ENCODE peak calls at places on chromosomes 7 and 10, in six cellular contexts. One of them, this sample, is unnamed.

GRCh38 chr10:78937800-78938694 is 130.7 kb upstream of the ZMIZ1 start:
- DNase-seq in A549: peak; percentile 47
- DNase-seq in LHCN-M2: peak; percentile 25
- DNase-seq in ELR: peak; percentile 27
- DNase-seq in stimulated activated CD8-positive, alpha-beta memory T cell treated with anti-CD3 and anti-CD28 coated beads, Interleukin-2, amount 100 ng/mL, for 48 hours: no peak
- DNase-seq in stimulated activated CD4-positive, alpha-beta T cell treated with anti-CD3 and anti-CD28 coated beads, Interleukin-1b, Interleukin-23, amount 100 ng/mL, for 1 hour: no peak
- DNase-seq in this sample: no peak

GRCh38 chr7:111408726-111409125 is 153.6 kb downstream of the IMMP2L start:
- DNase-seq in ELR: no peak
- DNase-seq in A549: no peak
- DNase-seq in stimulated activated CD4-positive, alpha-beta T cell treated with anti-CD3 and anti-CD28 coated beads, Interleukin-1b, Interleukin-23, amount 100 ng/mL, for 1 hour: no peak
- DNase-seq in LHCN-M2: no peak
- DNase-seq in stimulated activated CD8-positive, alpha-beta memory T cell treated with anti-CD3 and anti-CD28 coated beads, Interleukin-2, amount 100 ng/mL, for 48 hours: no peak
- DNase-seq in this sample: no peak

GRCh38 chr10:72355214-72355555 is 466 bp upstream of the DNAJB12 start:
- DNase-seq in stimulated activated CD4-positive, alpha-beta T cell treated with anti-CD3 and anti-CD28 coated beads, Interleukin-1b, Interleukin-23, amount 100 ng/mL, for 1 hour: no peak
- DNase-seq in LHCN-M2: no peak
- DNase-seq in A549: no peak
- DNase-seq in stimulated activated CD8-positive, alpha-beta memory T cell treated with anti-CD3 and anti-CD28 coated beads, Interleukin-2, amount 100 ng/mL, for 48 hours: no peak
- DNase-seq in ELR: no peak
- DNase-seq in this sample: no peak

GRCh38 chr7:107166702-107167426 is 1.9 kb upstream of the HBP1 start:
- DNase-seq in A549: no peak
- DNase-seq in ELR: peak; percentile 25
- DNase-seq in LHCN-M2: no peak
- DNase-seq in stimulated activated CD8-positive, alpha-beta memory T cell treated with anti-CD3 and anti-CD28 coated beads, Interleukin-2, amount 100 ng/mL, for 48 hours: no peak
- DNase-seq in stimulated activated CD4-positive, alpha-beta T cell treated with anti-CD3 and anti-CD28 coated beads, Interleukin-1b, Interleukin-23, amount 100 ng/mL, for 1 hour: no peak
- DNase-seq in this sample: no peak

GRCh38 chr7:121323515-121323914 is 5.3 kb upstream of the WNT16 start:
- DNase-seq in LHCN-M2: peak; percentile 36
- DNase-seq in stimulated activated CD8-positive, alpha-beta memory T cell treated with anti-CD3 and anti-CD28 coated beads, Interleukin-2, amount 100 ng/mL, for 48 hours: no peak
- DNase-seq in ELR: no peak
- DNase-seq in A549: no peak
- DNase-seq in stimulated activated CD4-positive, alpha-beta T cell treated with anti-CD3 and anti-CD28 coated beads, Interleukin-1b, Interleukin-23, amount 100 ng/mL, for 1 hour: no peak
- DNase-seq in this sample: no peak

GRCh38 chr10:11782793-11783557 is 40.2 kb upstream of the PROSER2 start:
- DNase-seq in stimulated activated CD4-positive, alpha-beta T cell treated with anti-CD3 and anti-CD28 coated beads, Interleukin-1b, Interleukin-23, amount 100 ng/mL, for 1 hour: no peak
- DNase-seq in LHCN-M2: peak; percentile 56
- DNase-seq in A549: peak; percentile 72
- DNase-seq in ELR: peak; percentile 79
- DNase-seq in stimulated activated CD8-positive, alpha-beta memory T cell treated with anti-CD3 and anti-CD28 coated beads, Interleukin-2, amount 100 ng/mL, for 48 hours: no peak
- DNase-seq in this sample: no peak

GRCh38 chr10:3852147-3852904 is 67.3 kb upstream of the KLF6 start:
- DNase-seq in LHCN-M2: peak; percentile 95
- DNase-seq in stimulated activated CD8-positive, alpha-beta memory T cell treated with anti-CD3 and anti-CD28 coated beads, Interleukin-2, amount 100 ng/mL, for 48 hours: peak; percentile 26
- DNase-seq in A549: peak; percentile 94
- DNase-seq in ELR: peak; percentile 100
- DNase-seq in stimulated activated CD4-positive, alpha-beta T cell treated with anti-CD3 and anti-CD28 coated beads, Interleukin-1b, Interleukin-23, amount 100 ng/mL, for 1 hour: peak; percentile 18
- DNase-seq in this sample: no peak

GRCh38 chr10:88873757-88874156 is 6.3 kb upstream of the STAMBPL1 start:
- DNase-seq in LHCN-M2: no peak
- DNase-seq in stimulated activated CD4-positive, alpha-beta T cell treated with anti-CD3 and anti-CD28 coated beads, Interleukin-1b, Interleukin-23, amount 100 ng/mL, for 1 hour: no peak
- DNase-seq in A549: no peak
- DNase-seq in stimulated activated CD8-positive, alpha-beta memory T cell treated with anti-CD3 and anti-CD28 coated beads, Interleukin-2, amount 100 ng/mL, for 48 hours: no peak
- DNase-seq in ELR: no peak
- DNase-seq in this sample: no peak

GRCh38 chr10:11578802-11579255 is 32.6 kb downstream of the USP6NL start:
- DNase-seq in stimulated activated CD4-positive, alpha-beta T cell treated with anti-CD3 and anti-CD28 coated beads, Interleukin-1b, Interleukin-23, amount 100 ng/mL, for 1 hour: no peak
- DNase-seq in ELR: no peak
- DNase-seq in stimulated activated CD8-positive, alpha-beta memory T cell treated with anti-CD3 and anti-CD28 coated beads, Interleukin-2, amount 100 ng/mL, for 48 hours: peak; percentile 19
- DNase-seq in A549: no peak
- DNase-seq in LHCN-M2: no peak
- DNase-seq in this sample: no peak

GRCh38 chr7:84178013-84178412 is 16.6 kb downstream of the SEMA3A start:
- DNase-seq in stimulated activated CD4-positive, alpha-beta T cell treated with anti-CD3 and anti-CD28 coated beads, Interleukin-1b, Interleukin-23, amount 100 ng/mL, for 1 hour: no peak
- DNase-seq in A549: no peak
- DNase-seq in stimulated activated CD8-positive, alpha-beta memory T cell treated with anti-CD3 and anti-CD28 coated beads, Interleukin-2, amount 100 ng/mL, for 48 hours: no peak
- DNase-seq in ELR: peak; percentile 59
- DNase-seq in LHCN-M2: no peak
- DNase-seq in this sample: no peak

GRCh38 chr7:94696981-94697670 is 41.2 kb upstream of the SGCE start:
- DNase-seq in ELR: peak; percentile 94
- DNase-seq in stimulated activated CD4-positive, alpha-beta T cell treated with anti-CD3 and anti-CD28 coated beads, Interleukin-1b, Interleukin-23, amount 100 ng/mL, for 1 hour: no peak
- DNase-seq in A549: peak; percentile 55
- DNase-seq in stimulated activated CD8-positive, alpha-beta memory T cell treated with anti-CD3 and anti-CD28 coated beads, Interleukin-2, amount 100 ng/mL, for 48 hours: no peak
- DNase-seq in LHCN-M2: peak; percentile 99
- DNase-seq in this sample: no peak